ENCODE peak calls at places on chromosomes 2 and 18, in seven cellular contexts. U is uterus, T is AG04449, B is brain microvascular endothelial cell, X is IMR-90, L is right atrium auricular region, I is MCF 10A. R is an unnamed sample.

GRCh38 chr2:59693176-59693959 is 860.1 kb downstream of the BCL11A start:
- DNase-seq in U (no peak), T (no peak), B (no peak), I (no peak), L (no peak), X (no peak), R (no peak)

GRCh38 chr2:239911630-239912071 is 113.5 kb downstream of the NDUFA10 start:
- DNase-seq in X (no peak), I (no peak), T (no peak), B (no peak), L (peak; percentile 59), U (no peak), R (no peak)

GRCh38 chr2:171531836-171532450 is 9.7 kb downstream of the CYBRD1 start:
- DNase-seq in L (no peak), I (no peak), B (no peak), T (no peak), U (no peak), X (peak; percentile 49), R (no peak)

GRCh38 chr18:26655614-26656400 is 107.5 kb upstream of the KCTD1 start:
- DNase-seq in U (peak; percentile 55), L (no peak), B (peak; percentile 11), X (peak; percentile 11), I (peak; percentile 73), T (no peak), R (no peak)

GRCh38 chr2:97699765-97700444 is 13.5 kb upstream of the ZAP70 start:
- DNase-seq in L (no peak), U (no peak), I (peak; percentile 75), B (peak; percentile 63), X (peak; percentile 54), T (no peak), R (peak; percentile 71)

GRCh38 chr2:189236066-189236465 is 56.5 kb upstream of the COL5A2 start:
- DNase-seq in T (no peak), X (peak; percentile 51), U (no peak), B (peak; percentile 64), I (peak; percentile 59), L (no peak), R (no peak)

GRCh38 chr2:15782009-15782751 is 158.2 kb upstream of the MYCN start:
- DNase-seq in I (peak; percentile 60), X (no peak), L (no peak), T (no peak), U (no peak), B (no peak), R (no peak)

GRCh38 chr18:58288922-58289797 is 245.1 kb downstream of the NEDD4L start:
- DNase-seq in U (no peak), X (peak; percentile 65), I (peak; percentile 80), L (no peak), T (no peak), B (peak; percentile 56), R (peak; percentile 56)

GRCh38 chr2:48268671-48269070 is 261.3 kb upstream of the STON1 start:
- DNase-seq in T (no peak), U (no peak), L (no peak), B (no peak), X (no peak), I (no peak), R (no peak)

GRCh38 chr2:150924862-150925261 is 336.8 kb downstream of the RBM43 start:
- DNase-seq in U (no peak), B (no peak), X (peak; percentile 10), I (no peak), T (no peak), L (no peak), R (no peak)

GRCh38 chr2:115160523-115161521 is 718.4 kb downstream of the DPP10 start:
- DNase-seq in B (no peak), L (no peak), I (no peak), T (no peak), U (no peak), X (no peak), R (no peak)

GRCh38 chr18:22355598-22355997 is 62.1 kb downstream of the CTAGE1 start:
- DNase-seq in X (no peak), I (no peak), T (no peak), B (no peak), L (no peak), U (no peak), R (no peak)

GRCh38 chr2:85761-86160 is 39.5 kb upstream of the FAM110C start:
- DNase-seq in B (no peak), X (no peak), U (no peak), L (no peak), T (no peak), I (no peak), R (no peak)

GRCh38 chr2:43445781-43446180 is 150.1 kb downstream of the THADA start:
- DNase-seq in B (no peak), L (no peak), X (no peak), T (no peak), U (no peak), I (no peak), R (no peak)

GRCh38 chr2:189300917-189301316 is 121.4 kb upstream of the COL5A2 start:
- DNase-seq in T (no peak), L (no peak), I (no peak), X (no peak), B (no peak), U (no peak), R (no peak)

GRCh38 chr18:55488473-55488872 is 99.5 kb downstream of the TCF4 start:
- DNase-seq in I (no peak), U (no peak), X (peak; percentile 21), L (no peak), B (no peak), T (no peak), R (no peak)

GRCh38 chr2:225328192-225328591 is 71.3 kb upstream of the NYAP2 start:
- DNase-seq in L (no peak), T (no peak), B (peak; percentile 92), I (peak; percentile 8), X (peak; percentile 57), U (no peak), R (no peak)

GRCh38 chr2:241358470-241358869 is 2.4 kb downstream of the FARP2 start:
- DNase-seq in B (no peak), T (no peak), L (no peak), I (no peak), X (no peak), U (no peak), R (peak; percentile 68)

GRCh38 chr2:29578084-29578598 is 343.2 kb downstream of the ALK start:
- DNase-seq in T (no peak), B (no peak), X (no peak), I (no peak), U (no peak), L (no peak), R (no peak)

GRCh38 chr2:15733867-15734765 is 142.4 kb downstream of the DDX1 start:
- DNase-seq in X (peak; percentile 6), T (peak; percentile 9), I (peak; percentile 9), L (no peak), U (no peak), B (peak; percentile 18), R (no peak)

GRCh38 chr2:163302141-163302540 is 433.7 kb downstream of the FIGN start:
- DNase-seq in T (no peak), I (no peak), U (no peak), B (no peak), X (no peak), L (no peak), R (no peak)

GRCh38 chr2:19120181-19120580 is 238.2 kb downstream of the OSR1 start:
- DNase-seq in L (no peak), T (no peak), B (no peak), X (no peak), I (no peak), U (no peak), R (no peak)
- TF ChIP-seq CTCF in L (no peak), T (no peak), B (no peak), X (no peak), I (no peak), U (no peak), R (no peak)

GRCh38 chr2:38230756-38231155 is 146.3 kb downstream of the ATL2 start:
- DNase-seq in B (no peak), T (no peak), I (no peak), L (no peak), X (no peak), U (no peak), R (no peak)

GRCh38 chr2:38228753-38229152 is 148.3 kb downstream of the ATL2 start:
- DNase-seq in L (no peak), I (no peak), B (no peak), T (no peak), U (no peak), X (no peak), R (no peak)

GRCh38 chr2:38232454-38232853 is 144.6 kb downstream of the ATL2 start:
- DNase-seq in X (no peak), I (no peak), U (no peak), T (no peak), B (no peak), L (no peak), R (no peak)

GRCh38 chr2:38237311-38237710 is 139.8 kb downstream of the ATL2 start:
- DNase-seq in L (no peak), U (no peak), T (no peak), B (no peak), X (no peak), I (no peak), R (no peak)

GRCh38 chr2:38233231-38233983 is 143.7 kb downstream of the ATL2 start:
- DNase-seq in I (peak; percentile 59), L (peak; percentile 69), U (peak; percentile 57), X (peak; percentile 31), B (peak; percentile 7), T (peak; percentile 9), R (no peak)
- TF ChIP-seq CTCF in I (no peak), L (peak; percentile 27), U (no peak), X (no peak), B (peak; percentile 40), T (peak; percentile 30), R (no peak)

GRCh38 chr2:73850009-73850408 is 21.2 kb downstream of the STAMBP start:
- DNase-seq in I (no peak), X (no peak), L (no peak), B (no peak), U (no peak), T (no peak), R (no peak)
- TF ChIP-seq CTCF in I (no peak), X (no peak), L (no peak), B (no peak), U (no peak), T (no peak), R (no peak)

GRCh38 chr2:109592905-109593304 is 20.9 kb downstream of the SEPTIN10 start:
- DNase-seq in I (no peak), T (no peak), U (no peak), X (no peak), L (no peak), B (no peak), R (no peak)
- TF ChIP-seq CTCF in I (no peak), T (no peak), U (no peak), X (no peak), L (no peak), B (no peak), R (no peak)

GRCh38 chr2:195656859-195657633 is at the start of gene SLC39A10:
- DNase-seq in U (peak; percentile 97), I (peak; percentile 98), L (peak; percentile 98), X (peak; percentile 98), B (peak; percentile 96), T (peak; percentile 94), R (peak; percentile 87)
- TF ChIP-seq CTCF in U (peak; percentile 39), I (no peak), L (peak; percentile 29), X (peak; percentile 20), B (peak; percentile 11), T (no peak), R (no peak)